ENCODE peak calls at places on chromosomes 3 and 15, in nine cellular contexts. One of them, this sample, is unnamed.

GRCh38 chr15:101617390-101617965 is 34.7 kb downstream of the TM2D3 start:
- DNase-seq in H54: no peak
- DNase-seq in caudate nucleus: no peak
- DNase-seq in posterior vena cava: peak
- DNase-seq in tibial nerve: no peak
- DNase-seq in activated CD4-positive, alpha-beta T cell treated with anti-CD3 and anti-CD28 coated beads, Interleukin-2, amount 10 ng/mL, durations not matched to agents 7 days and 5 days: no peak
- DNase-seq in RPMI7951: peak
- DNase-seq in KG1: no peak
- DNase-seq in HFFc6: no peak
- DNase-seq in this sample: no peak

GRCh38 chr3:61730058-61730457 is 168.7 kb downstream of the PTPRG start:
- DNase-seq in H54: no peak
- DNase-seq in tibial nerve: no peak
- DNase-seq in caudate nucleus: no peak
- DNase-seq in HFFc6: no peak
- DNase-seq in RPMI7951: peak
- DNase-seq in KG1: no peak
- DNase-seq in posterior vena cava: no peak
- DNase-seq in activated CD4-positive, alpha-beta T cell treated with anti-CD3 and anti-CD28 coated beads, Interleukin-2, amount 10 ng/mL, durations not matched to agents 7 days and 5 days: no peak
- DNase-seq in this sample: no peak

GRCh38 chr15:88938802-88939485 is 25.8 kb upstream of the MFGE8 start:
- DNase-seq in RPMI7951: no peak
- DNase-seq in caudate nucleus: no peak
- DNase-seq in H54: no peak
- DNase-seq in tibial nerve: no peak
- DNase-seq in activated CD4-positive, alpha-beta T cell treated with anti-CD3 and anti-CD28 coated beads, Interleukin-2, amount 10 ng/mL, durations not matched to agents 7 days and 5 days: no peak
- DNase-seq in HFFc6: no peak
- DNase-seq in KG1: no peak
- DNase-seq in posterior vena cava: no peak
- DNase-seq in this sample: no peak

GRCh38 chr3:78801923-78802587 is 965.7 kb downstream of the ROBO1 start:
- DNase-seq in HFFc6: no peak
- DNase-seq in posterior vena cava: no peak
- DNase-seq in caudate nucleus: no peak
- DNase-seq in KG1: no peak
- DNase-seq in RPMI7951: no peak
- DNase-seq in tibial nerve: no peak
- DNase-seq in H54: no peak
- DNase-seq in activated CD4-positive, alpha-beta T cell treated with anti-CD3 and anti-CD28 coated beads, Interleukin-2, amount 10 ng/mL, durations not matched to agents 7 days and 5 days: no peak
- DNase-seq in this sample: no peak

GRCh38 chr3:171878441-171879225 is 35.5 kb downstream of the TMEM212 start:
- DNase-seq in RPMI7951: no peak
- DNase-seq in posterior vena cava: no peak
- DNase-seq in caudate nucleus: no peak
- DNase-seq in HFFc6: no peak
- DNase-seq in activated CD4-positive, alpha-beta T cell treated with anti-CD3 and anti-CD28 coated beads, Interleukin-2, amount 10 ng/mL, durations not matched to agents 7 days and 5 days: no peak
- DNase-seq in H54: no peak
- DNase-seq in tibial nerve: no peak
- DNase-seq in KG1: no peak
- DNase-seq in this sample: no peak

GRCh38 chr15:63994073-63994600 is 52.1 kb downstream of the DAPK2 start:
- DNase-seq in tibial nerve: no peak
- DNase-seq in RPMI7951: no peak
- DNase-seq in posterior vena cava: no peak
- DNase-seq in caudate nucleus: no peak
- DNase-seq in HFFc6: no peak
- DNase-seq in H54: no peak
- DNase-seq in activated CD4-positive, alpha-beta T cell treated with anti-CD3 and anti-CD28 coated beads, Interleukin-2, amount 10 ng/mL, durations not matched to agents 7 days and 5 days: no peak
- DNase-seq in KG1: no peak
- DNase-seq in this sample: no peak

GRCh38 chr15:56491110-56491722 is 26.3 kb upstream of the MNS1 start:
- DNase-seq in tibial nerve: peak
- DNase-seq in activated CD4-positive, alpha-beta T cell treated with anti-CD3 and anti-CD28 coated beads, Interleukin-2, amount 10 ng/mL, durations not matched to agents 7 days and 5 days: peak
- DNase-seq in KG1: peak
- DNase-seq in posterior vena cava: no peak
- DNase-seq in caudate nucleus: peak
- DNase-seq in RPMI7951: peak
- DNase-seq in HFFc6: peak
- DNase-seq in H54: peak
- DNase-seq in this sample: no peak

GRCh38 chr3:123188058-123188457 is 13.7 kb upstream of the SEC22A start:
- DNase-seq in RPMI7951: no peak
- DNase-seq in H54: no peak
- DNase-seq in caudate nucleus: no peak
- DNase-seq in posterior vena cava: no peak
- DNase-seq in HFFc6: no peak
- DNase-seq in tibial nerve: no peak
- DNase-seq in activated CD4-positive, alpha-beta T cell treated with anti-CD3 and anti-CD28 coated beads, Interleukin-2, amount 10 ng/mL, durations not matched to agents 7 days and 5 days: no peak
- DNase-seq in KG1: no peak
- DNase-seq in this sample: no peak

GRCh38 chr3:34361921-34362320 is 563.5 kb downstream of the PDCD6IP start:
- DNase-seq in H54: no peak
- DNase-seq in posterior vena cava: no peak
- DNase-seq in tibial nerve: no peak
- DNase-seq in RPMI7951: no peak
- DNase-seq in HFFc6: no peak
- DNase-seq in caudate nucleus: no peak
- DNase-seq in activated CD4-positive, alpha-beta T cell treated with anti-CD3 and anti-CD28 coated beads, Interleukin-2, amount 10 ng/mL, durations not matched to agents 7 days and 5 days: peak
- DNase-seq in KG1: no peak
- DNase-seq in this sample: no peak

GRCh38 chr3:18124501-18124900 is 300.6 kb downstream of the SATB1 start:
- DNase-seq in tibial nerve: no peak
- DNase-seq in RPMI7951: peak
- DNase-seq in posterior vena cava: no peak
- DNase-seq in H54: peak
- DNase-seq in caudate nucleus: no peak
- DNase-seq in activated CD4-positive, alpha-beta T cell treated with anti-CD3 and anti-CD28 coated beads, Interleukin-2, amount 10 ng/mL, durations not matched to agents 7 days and 5 days: no peak
- DNase-seq in KG1: no peak
- DNase-seq in HFFc6: peak
- DNase-seq in this sample: no peak

This sample was measured in chondrocyte.